ENCODE peak calls at places on chromosome 20, in nine cellular contexts. R, N, A, G, U, E, M, V and J are unnamed samples.
A peak's percentile ranks its signal among the peaks of the same experiment; 100 is the strongest.

GRCh38 chr20:4047614-4048013 is 32.3 kb upstream of the RNF24 start:
- DNase-seq in R (no peak), U (no peak), M (no peak), E (no peak), V (no peak), A (no peak), G (no peak), N (no peak), J (no peak)

GRCh38 chr20:2244993-2245392 is 50.8 kb upstream of the TGM3 start:
- DNase-seq in G (no peak), A (no peak), U (no peak), E (no peak), N (no peak), V (no peak), R (no peak), M (no peak), J (peak; percentile 35)

GRCh38 chr20:23228912-23229311 is 121.7 kb upstream of the NXT1 start:
- DNase-seq in N (no peak), E (peak; percentile 49), R (no peak), U (peak; percentile 92), A (no peak), V (peak; percentile 90), G (peak; percentile 90), M (no peak), J (no peak)

GRCh38 chr20:58888521-58889333 is 36.2 kb downstream of the GNAS start:
- DNase-seq in G (peak; percentile 76), E (peak; percentile 50), R (peak; percentile 94), M (peak; percentile 88), N (peak; percentile 83), V (peak; percentile 96), U (peak; percentile 89), A (peak; percentile 66), J (peak; percentile 90)

GRCh38 chr20:20593447-20594170 is 118.8 kb downstream of the RALGAPA2 start:
- DNase-seq in A (no peak), G (peak; percentile 48), U (peak; percentile 81), M (peak; percentile 37), V (peak; percentile 56), E (peak; percentile 35), R (peak; percentile 73), N (peak; percentile 62), J (peak; percentile 91)

GRCh38 chr20:17648782-17649730 is 33.0 kb downstream of the RRBP1 start:
- DNase-seq in A (no peak), M (peak; percentile 67), E (no peak), N (peak; percentile 18), U (no peak), V (peak; percentile 80), R (no peak), G (no peak), J (peak; percentile 47)

GRCh38 chr20:24534282-24534681 is 64.9 kb downstream of the SYNDIG1 start:
- DNase-seq in G (no peak), E (no peak), R (no peak), A (no peak), N (no peak), U (no peak), V (no peak), M (no peak), J (no peak)

GRCh38 chr20:56181593-56181992 is 66.9 kb upstream of the MC3R start:
- DNase-seq in U (no peak), A (no peak), N (no peak), M (no peak), R (no peak), V (no peak), G (no peak), E (no peak), J (no peak)

GRCh38 chr20:25626779-25627178 is 3.0 kb upstream of the NANP start:
- DNase-seq in N (no peak), R (no peak), E (no peak), M (no peak), U (no peak), V (no peak), A (no peak), G (no peak), J (no peak)

GRCh38 chr20:37223053-37223452 is 38.6 kb downstream of the GHRH start:
- DNase-seq in M (peak; percentile 8), G (peak; percentile 92), V (peak; percentile 90), A (no peak), U (peak; percentile 96), N (peak; percentile 15), E (no peak), R (peak; percentile 62), J (no peak)
- H3K36me3 ChIP-seq in M (peaks cover 98% of the 10 kb centered on the region), G (peaks cover 14% of the 10 kb centered on the region), V (peaks cover 49% of the 10 kb centered on the region), A (peaks cover 35% of the 10 kb centered on the region), U (peaks cover 43% of the 10 kb centered on the region), N (peaks cover 64% of the 10 kb centered on the region), E (peaks cover 29% of the 10 kb centered on the region), R (no peaks in the 10 kb centered on the region), J (peaks cover 57% of the 10 kb centered on the region)

DNA sequence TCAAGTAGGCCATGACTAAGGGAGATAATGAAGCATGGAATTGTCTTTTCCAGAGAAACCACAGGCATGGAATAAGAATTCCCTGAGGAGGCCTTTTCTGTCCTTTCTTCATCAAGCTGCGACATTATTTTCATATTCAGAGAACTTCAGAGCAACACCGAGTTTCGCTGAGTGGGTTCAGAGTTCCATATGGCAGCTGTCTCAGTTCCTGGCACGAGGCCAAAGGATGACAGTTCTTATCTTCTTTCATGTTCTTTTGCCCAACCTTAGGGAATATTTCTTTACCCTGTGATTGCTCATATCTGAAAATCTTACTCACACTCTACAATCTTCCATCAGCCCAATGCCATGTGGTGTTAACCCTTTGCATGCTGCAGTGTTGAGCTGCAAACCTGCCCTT is 135.3 kb upstream of the BMP2 start:
- DNase-seq in N (no peak), V (no peak), R (peak; percentile 66), U (peak; percentile 24), E (no peak), G (peak; percentile 81), M (no peak), A (no peak), J (no peak)
- H2AFZ ChIP-seq in N (no peak overlapping the region), V (no peak overlapping the region), R (no peak overlapping the region), U (no peak overlapping the region), E (no peak overlapping the region), G (no peak overlapping the region), M (no peak overlapping the region), A (no peak overlapping the region), J (no peak overlapping the region)

DNA sequence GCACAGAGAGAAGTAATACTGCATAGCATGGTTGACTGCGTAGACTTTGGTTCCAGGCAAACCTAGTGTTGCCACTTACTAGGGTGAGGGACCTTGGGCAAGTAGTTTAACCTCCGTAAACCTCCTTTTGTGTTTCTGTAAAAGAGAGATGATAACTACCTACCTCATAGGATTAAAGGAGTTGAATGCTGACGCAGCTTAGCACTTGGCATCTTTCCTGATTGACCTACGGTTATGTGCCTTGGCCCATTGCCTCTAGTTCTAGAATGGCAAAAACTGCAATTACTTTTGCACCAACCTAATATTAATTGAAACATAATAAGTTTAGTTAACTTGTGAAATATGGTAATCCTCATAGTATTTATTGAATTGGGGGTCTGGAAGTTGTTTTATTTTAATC is 19.1 kb downstream of the GHRH start:
- DNase-seq in G (no peak), V (no peak), U (no peak), R (no peak), E (no peak), M (no peak), N (no peak), A (no peak), J (no peak)
- H3K36me3 ChIP-seq in G (peaks cover 11% of the 10 kb centered on the region), V (peaks cover 49% of the 10 kb centered on the region), U (peaks cover 43% of the 10 kb centered on the region), R (peaks cover 8% of the 10 kb centered on the region), E (peaks cover 23% of the 10 kb centered on the region), M (peaks cover 67% of the 10 kb centered on the region), N (peaks cover 64% of the 10 kb centered on the region), A (peaks cover 16% of the 10 kb centered on the region), J (peaks cover 41% of the 10 kb centered on the region)

GRCh38 chr20:50013976-50014375 is 31.2 kb downstream of the SNAI1 start:
- DNase-seq in R (no peak), N (no peak), U (no peak), G (no peak), M (no peak), A (no peak), E (no peak), V (peak; percentile 61), J (no peak)

GRCh38 chr20:50015993-50016770 is 33.4 kb downstream of the SNAI1 start:
- DNase-seq in A (no peak), E (no peak), G (no peak), R (peak; percentile 82), V (peak; percentile 37), U (peak; percentile 55), N (no peak), M (no peak), J (no peak)

GRCh38 chr20:50012282-50013263 is 29.8 kb downstream of the SNAI1 start:
- DNase-seq in R (peak; percentile 72), E (no peak), U (no peak), A (no peak), G (no peak), N (no peak), V (peak; percentile 17), M (peak; percentile 94), J (peak; percentile 31)

GRCh38 chr20:50015636-50015992 is 32.8 kb downstream of the SNAI1 start:
- DNase-seq in M (no peak), R (no peak), N (no peak), G (no peak), A (no peak), V (peak; percentile 42), U (peak; percentile 53), E (no peak), J (no peak)

GRCh38 chr20:50014570-50015562 is 32.1 kb downstream of the SNAI1 start:
- DNase-seq in G (no peak), E (no peak), M (no peak), R (peak; percentile 54), U (no peak), V (peak; percentile 46), A (no peak), N (no peak), J (peak; percentile 31)
- H2AFZ ChIP-seq in G (no peak overlapping the region), E (no peak overlapping the region), M (no peak overlapping the region), R (no peak overlapping the region), U (no peak overlapping the region), V (no peak overlapping the region), A (no peak overlapping the region), N (no peak overlapping the region), J (no peak overlapping the region)

DNA sequence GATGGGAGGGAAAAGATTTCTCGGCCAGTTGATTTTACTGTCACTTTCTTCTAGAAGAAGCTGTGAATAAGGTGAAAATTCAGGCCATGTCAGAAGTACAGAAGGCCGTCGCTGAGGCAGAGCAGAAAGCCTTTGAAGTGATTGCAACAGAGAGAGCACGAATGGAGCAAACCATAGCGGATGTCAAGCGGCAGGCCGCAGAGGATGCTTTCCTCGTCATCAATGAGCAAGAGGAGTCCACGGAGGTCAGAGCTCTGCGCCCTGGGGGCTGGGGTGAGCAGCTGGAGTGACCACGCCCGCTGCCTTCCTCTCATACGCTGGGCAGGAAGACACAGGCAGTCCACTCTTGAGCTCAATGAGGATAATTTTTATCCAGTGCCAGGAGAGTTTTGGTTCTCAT is 21.8 kb upstream of the C20orf144 start:
- DNase-seq in M (no peak), N (no peak), R (no peak), V (no peak), U (no peak), G (no peak), A (peak; percentile 1), E (no peak), J (no peak)
- H3K36me3 ChIP-seq in M (peaks cover 94% of the 10 kb centered on the region), N (peaks cover 13% of the 10 kb centered on the region), R (no peaks in the 10 kb centered on the region), V (peaks cover 43% of the 10 kb centered on the region), U (peaks cover 19% of the 10 kb centered on the region), G (peaks cover 5% of the 10 kb centered on the region), A (peaks cover 10% of the 10 kb centered on the region), E (peaks cover 22% of the 10 kb centered on the region), J (no peaks in the 10 kb centered on the region)

GRCh38 chr20:52667358-52667757 is 304.8 kb upstream of the TSHZ2 start:
- DNase-seq in E (no peak), G (no peak), V (no peak), U (no peak), N (no peak), M (no peak), A (no peak), R (no peak), J (no peak)
- H2AFZ ChIP-seq in E (no peak overlapping the region), G (no peak overlapping the region), V (no peak overlapping the region), U (no peak overlapping the region), N (no peak overlapping the region), M (no peak overlapping the region), A (no peak overlapping the region), R (no peak overlapping the region), J (no peak overlapping the region)

GRCh38 chr20:43689165-43689564 is 22.3 kb downstream of the MYBL2 start:
- DNase-seq in U (no peak), E (no peak), R (no peak), M (no peak), N (no peak), G (no peak), V (no peak), A (no peak), J (no peak)
- H3K36me3 ChIP-seq in U (no peaks in the 10 kb centered on the region), E (no peaks in the 10 kb centered on the region), R (no peaks in the 10 kb centered on the region), M (peaks cover 95% of the 10 kb centered on the region), N (peaks cover 25% of the 10 kb centered on the region), G (no peaks in the 10 kb centered on the region), V (no peaks in the 10 kb centered on the region), A (no peaks in the 10 kb centered on the region), J (peaks cover 21% of the 10 kb centered on the region)